ENCODE peak calls at places on chromosomes 2 and 18, in ten cellular contexts. One of them, this sample, is unnamed.

GRCh38 chr2:121662651-121663050 is 13.4 kb upstream of the CLASP1 start:
- DNase-seq in NCI-H774: no peak
- DNase-seq in stimulated activated CD4-positive, alpha-beta T cell treated with anti-CD3 and anti-CD28 coated beads, Interleukin-4, amount 100 ng/mL, for 48 hours: no peak
- DNase-seq in ecto neural progenitor cell: no peak
- DNase-seq in smooth muscle cell of the brain vasculature: no peak
- DNase-seq in HS-5: no peak
- DNase-seq in prostate gland: no peak
- DNase-seq in left ventricle myocardium inferior: no peak
- DNase-seq in activated CD8-positive, alpha-beta memory T cell treated with anti-CD3 and anti-CD28 coated beads, Interleukin-2, amount 10 ng/mL, durations not matched to agents 7 days and 5 days: no peak
- DNase-seq in chondrocyte: no peak
- DNase-seq in this sample: no peak

GRCh38 chr2:31413025-31413424 is 1.5 kb downstream of the XDH start:
- DNase-seq in NCI-H774: no peak
- DNase-seq in stimulated activated CD4-positive, alpha-beta T cell treated with anti-CD3 and anti-CD28 coated beads, Interleukin-4, amount 100 ng/mL, for 48 hours: no peak
- DNase-seq in ecto neural progenitor cell: no peak
- DNase-seq in smooth muscle cell of the brain vasculature: no peak
- DNase-seq in HS-5: no peak
- DNase-seq in prostate gland: no peak
- DNase-seq in left ventricle myocardium inferior: no peak
- DNase-seq in activated CD8-positive, alpha-beta memory T cell treated with anti-CD3 and anti-CD28 coated beads, Interleukin-2, amount 10 ng/mL, durations not matched to agents 7 days and 5 days: no peak
- DNase-seq in chondrocyte: no peak
- DNase-seq in this sample: no peak

GRCh38 chr2:239476757-239477565 is 76.1 kb upstream of the HDAC4 start:
- DNase-seq in NCI-H774: no peak
- DNase-seq in stimulated activated CD4-positive, alpha-beta T cell treated with anti-CD3 and anti-CD28 coated beads, Interleukin-4, amount 100 ng/mL, for 48 hours: no peak
- DNase-seq in ecto neural progenitor cell: no peak
- DNase-seq in smooth muscle cell of the brain vasculature: no peak
- DNase-seq in HS-5: no peak
- DNase-seq in prostate gland: no peak
- DNase-seq in left ventricle myocardium inferior: no peak
- DNase-seq in activated CD8-positive, alpha-beta memory T cell treated with anti-CD3 and anti-CD28 coated beads, Interleukin-2, amount 10 ng/mL, durations not matched to agents 7 days and 5 days: no peak
- DNase-seq in chondrocyte: peak
- DNase-seq in this sample: no peak

GRCh38 chr2:36594849-36595248 is 3.1 kb downstream of the FEZ2 start:
- DNase-seq in NCI-H774: no peak
- DNase-seq in stimulated activated CD4-positive, alpha-beta T cell treated with anti-CD3 and anti-CD28 coated beads, Interleukin-4, amount 100 ng/mL, for 48 hours: no peak
- DNase-seq in ecto neural progenitor cell: no peak
- DNase-seq in smooth muscle cell of the brain vasculature: no peak
- DNase-seq in HS-5: no peak
- DNase-seq in prostate gland: no peak
- DNase-seq in left ventricle myocardium inferior: no peak
- DNase-seq in activated CD8-positive, alpha-beta memory T cell treated with anti-CD3 and anti-CD28 coated beads, Interleukin-2, amount 10 ng/mL, durations not matched to agents 7 days and 5 days: no peak
- DNase-seq in chondrocyte: no peak
- DNase-seq in this sample: no peak

GRCh38 chr2:194301946-194302345 is 1355.1 kb upstream of the SLC39A10 start:
- DNase-seq in NCI-H774: no peak
- DNase-seq in stimulated activated CD4-positive, alpha-beta T cell treated with anti-CD3 and anti-CD28 coated beads, Interleukin-4, amount 100 ng/mL, for 48 hours: no peak
- DNase-seq in ecto neural progenitor cell: no peak
- DNase-seq in smooth muscle cell of the brain vasculature: no peak
- DNase-seq in HS-5: no peak
- DNase-seq in prostate gland: no peak
- DNase-seq in left ventricle myocardium inferior: no peak
- DNase-seq in activated CD8-positive, alpha-beta memory T cell treated with anti-CD3 and anti-CD28 coated beads, Interleukin-2, amount 10 ng/mL, durations not matched to agents 7 days and 5 days: no peak
- DNase-seq in chondrocyte: no peak
- DNase-seq in this sample: no peak

GRCh38 chr2:177129610-177130009 is 83.0 kb upstream of the HNRNPA3 start:
- DNase-seq in NCI-H774: no peak
- DNase-seq in stimulated activated CD4-positive, alpha-beta T cell treated with anti-CD3 and anti-CD28 coated beads, Interleukin-4, amount 100 ng/mL, for 48 hours: no peak
- DNase-seq in ecto neural progenitor cell: no peak
- DNase-seq in smooth muscle cell of the brain vasculature: no peak
- DNase-seq in HS-5: no peak
- DNase-seq in prostate gland: no peak
- DNase-seq in left ventricle myocardium inferior: no peak
- DNase-seq in activated CD8-positive, alpha-beta memory T cell treated with anti-CD3 and anti-CD28 coated beads, Interleukin-2, amount 10 ng/mL, durations not matched to agents 7 days and 5 days: no peak
- DNase-seq in chondrocyte: no peak
- DNase-seq in this sample: no peak

GRCh38 chr2:179441551-179441950 is 176.9 kb upstream of the SESTD1 start:
- DNase-seq in NCI-H774: no peak
- DNase-seq in stimulated activated CD4-positive, alpha-beta T cell treated with anti-CD3 and anti-CD28 coated beads, Interleukin-4, amount 100 ng/mL, for 48 hours: no peak
- DNase-seq in ecto neural progenitor cell: no peak
- DNase-seq in smooth muscle cell of the brain vasculature: no peak
- DNase-seq in HS-5: no peak
- DNase-seq in prostate gland: no peak
- DNase-seq in left ventricle myocardium inferior: no peak
- DNase-seq in activated CD8-positive, alpha-beta memory T cell treated with anti-CD3 and anti-CD28 coated beads, Interleukin-2, amount 10 ng/mL, durations not matched to agents 7 days and 5 days: no peak
- DNase-seq in chondrocyte: no peak
- DNase-seq in this sample: no peak

GRCh38 chr2:124810132-124810531 is 785.0 kb downstream of the CNTNAP5 start:
- DNase-seq in NCI-H774: peak
- DNase-seq in stimulated activated CD4-positive, alpha-beta T cell treated with anti-CD3 and anti-CD28 coated beads, Interleukin-4, amount 100 ng/mL, for 48 hours: no peak
- DNase-seq in ecto neural progenitor cell: peak
- DNase-seq in smooth muscle cell of the brain vasculature: no peak
- DNase-seq in HS-5: no peak
- DNase-seq in prostate gland: no peak
- DNase-seq in left ventricle myocardium inferior: peak
- DNase-seq in activated CD8-positive, alpha-beta memory T cell treated with anti-CD3 and anti-CD28 coated beads, Interleukin-2, amount 10 ng/mL, durations not matched to agents 7 days and 5 days: no peak
- DNase-seq in chondrocyte: no peak
- DNase-seq in this sample: no peak

GRCh38 chr18:67117804-67118203 is 398.7 kb downstream of the DSEL start:
- DNase-seq in NCI-H774: no peak
- DNase-seq in stimulated activated CD4-positive, alpha-beta T cell treated with anti-CD3 and anti-CD28 coated beads, Interleukin-4, amount 100 ng/mL, for 48 hours: no peak
- DNase-seq in ecto neural progenitor cell: no peak
- DNase-seq in smooth muscle cell of the brain vasculature: no peak
- DNase-seq in HS-5: peak
- DNase-seq in prostate gland: no peak
- DNase-seq in left ventricle myocardium inferior: no peak
- DNase-seq in activated CD8-positive, alpha-beta memory T cell treated with anti-CD3 and anti-CD28 coated beads, Interleukin-2, amount 10 ng/mL, durations not matched to agents 7 days and 5 days: no peak
- DNase-seq in chondrocyte: no peak
- DNase-seq in this sample: no peak

GRCh38 chr2:122988395-122989221 is 1036.5 kb upstream of the CNTNAP5 start:
- DNase-seq in NCI-H774: no peak
- DNase-seq in stimulated activated CD4-positive, alpha-beta T cell treated with anti-CD3 and anti-CD28 coated beads, Interleukin-4, amount 100 ng/mL, for 48 hours: no peak
- DNase-seq in ecto neural progenitor cell: peak
- DNase-seq in smooth muscle cell of the brain vasculature: no peak
- DNase-seq in HS-5: no peak
- DNase-seq in prostate gland: no peak
- DNase-seq in left ventricle myocardium inferior: no peak
- DNase-seq in activated CD8-positive, alpha-beta memory T cell treated with anti-CD3 and anti-CD28 coated beads, Interleukin-2, amount 10 ng/mL, durations not matched to agents 7 days and 5 days: no peak
- DNase-seq in chondrocyte: no peak
- DNase-seq in this sample: no peak

GRCh38 chr2:236607471-236608307 is 38.1 kb downstream of the ACKR3 start:
- DNase-seq in NCI-H774: peak
- DNase-seq in stimulated activated CD4-positive, alpha-beta T cell treated with anti-CD3 and anti-CD28 coated beads, Interleukin-4, amount 100 ng/mL, for 48 hours: no peak
- DNase-seq in ecto neural progenitor cell: no peak
- DNase-seq in smooth muscle cell of the brain vasculature: peak
- DNase-seq in HS-5: no peak
- DNase-seq in prostate gland: no peak
- DNase-seq in left ventricle myocardium inferior: no peak
- DNase-seq in activated CD8-positive, alpha-beta memory T cell treated with anti-CD3 and anti-CD28 coated beads, Interleukin-2, amount 10 ng/mL, durations not matched to agents 7 days and 5 days: no peak
- DNase-seq in chondrocyte: no peak
- DNase-seq in this sample: no peak

GRCh38 chr2:16010951-16011620 is 70.7 kb downstream of the MYCN start:
- DNase-seq in NCI-H774: no peak
- DNase-seq in stimulated activated CD4-positive, alpha-beta T cell treated with anti-CD3 and anti-CD28 coated beads, Interleukin-4, amount 100 ng/mL, for 48 hours: no peak
- DNase-seq in ecto neural progenitor cell: no peak
- DNase-seq in smooth muscle cell of the brain vasculature: no peak
- DNase-seq in HS-5: no peak
- DNase-seq in prostate gland: no peak
- DNase-seq in left ventricle myocardium inferior: no peak
- DNase-seq in activated CD8-positive, alpha-beta memory T cell treated with anti-CD3 and anti-CD28 coated beads, Interleukin-2, amount 10 ng/mL, durations not matched to agents 7 days and 5 days: no peak
- DNase-seq in chondrocyte: no peak
- DNase-seq in this sample: no peak

GRCh38 chr2:17571681-17572080 is 31.2 kb downstream of the VSNL1 start:
- DNase-seq in NCI-H774: no peak
- DNase-seq in stimulated activated CD4-positive, alpha-beta T cell treated with anti-CD3 and anti-CD28 coated beads, Interleukin-4, amount 100 ng/mL, for 48 hours: no peak
- DNase-seq in ecto neural progenitor cell: no peak
- DNase-seq in smooth muscle cell of the brain vasculature: no peak
- DNase-seq in HS-5: no peak
- DNase-seq in prostate gland: no peak
- DNase-seq in left ventricle myocardium inferior: no peak
- DNase-seq in activated CD8-positive, alpha-beta memory T cell treated with anti-CD3 and anti-CD28 coated beads, Interleukin-2, amount 10 ng/mL, durations not matched to agents 7 days and 5 days: no peak
- DNase-seq in chondrocyte: no peak
- DNase-seq in this sample: no peak